ENCODE peak calls at places on chromosome 22, in four cellular contexts. S is putamen, W is gastrocnemius medialis, L is AG04450. B is an unnamed sample.

GRCh38 chr22:49668402-49668801 is 159.3 kb downstream of the BRD1 start:
- DNase-seq in L (no peak), W (no peak), S (no peak), B (no peak)

GRCh38 chr22:28381427-28382167 is 298.0 kb downstream of the TTC28 start:
- DNase-seq in L (peak; percentile 8), W (no peak), S (no peak), B (no peak)

GRCh38 chr22:37195921-37196320 is 7.9 kb upstream of the C1QTNF6 start:
- DNase-seq in L (no peak), S (no peak), W (no peak), B (no peak)

GRCh38 chr22:44199866-44200265 is 19.1 kb downstream of the PARVG start:
- DNase-seq in S (no peak), L (no peak), W (no peak), B (no peak)

GRCh38 chr22:20013382-20013871 is 3.2 kb downstream of the ARVCF start:
- DNase-seq in S (no peak), W (peak; percentile 35), L (no peak), B (peak; percentile 32)

GRCh38 chr22:19496324-19496630 is 16.6 kb downstream of the CDC45 start:
- DNase-seq in S (no peak), L (no peak), W (no peak), B (no peak)

GRCh38 chr22:22720201-22720723 is 75.8 kb downstream of the GGTLC2 start:
- DNase-seq in W (no peak), S (no peak), L (no peak), B (peak; percentile 65)

GRCh38 chr22:46023558-46023981 is 46.6 kb upstream of the WNT7B start:
- DNase-seq in L (peak; percentile 43), S (no peak), W (no peak), B (no peak)

GRCh38 chr22:36369004-36369921 is 18.5 kb downstream of the MYH9 start:
- DNase-seq in W (no peak), S (no peak), L (no peak), B (no peak)

GRCh38 chr22:40022536-40023225 is 27.9 kb downstream of the FAM83F start:
- DNase-seq in W (no peak), S (no peak), L (no peak), B (no peak)

GRCh38 chr22:31036671-31037550 is 44.2 kb upstream of the SMTN start:
- DNase-seq in S (no peak), W (no peak), L (no peak), B (no peak)

GRCh38 chr22:31954535-31955326 is 10.4 kb downstream of the YWHAH start:
- DNase-seq in L (no peak), W (peak; percentile 55), S (no peak), B (no peak)

GRCh38 chr22:17842386-17842785 is 68.1 kb upstream of the BID start:
- DNase-seq in S (no peak), W (no peak), L (no peak), B (no peak)

GRCh38 chr22:42151924-42152635 is 21.5 kb upstream of the CYP2D6 start:
- DNase-seq in L (no peak), W (no peak), S (no peak), B (no peak)

GRCh38 chr22:36763576-36763975 is 12.3 kb downstream of the IFT27 start:
- DNase-seq in S (no peak), L (no peak), W (no peak), B (no peak)

GRCh38 chr22:37559901-37560681 is at the start of gene CDC42EP1:
- DNase-seq in W (no peak), L (no peak), S (peak; percentile 86), B (peak; percentile 66)

GRCh38 chr22:47215851-47216250 is 453.4 kb downstream of the TBC1D22A start:
- DNase-seq in W (no peak), L (no peak), S (no peak), B (no peak)

GRCh38 chr22:28883917-28884753 is 763 bp downstream of the ZNRF3 start:
- DNase-seq in S (no peak), L (no peak), W (no peak), B (peak; percentile 45)

GRCh38 chr22:39717099-39717498 is 146.5 kb downstream of the CACNA1I start:
- DNase-seq in L (no peak), W (no peak), S (peak; percentile 16), B (no peak)

GRCh38 chr22:37337204-37337943 is 55.1 kb downstream of the CYTH4 start:
- DNase-seq in S (no peak), L (no peak), W (no peak), B (no peak)

GRCh38 chr22:37817705-37818311 is 5.4 kb upstream of the GALR3 start:
- DNase-seq in S (peak; percentile 78), L (no peak), W (peak; percentile 51), B (peak; percentile 92)

GRCh38 chr22:46653596-46653995 is 33.4 kb downstream of the GRAMD4 start:
- DNase-seq in L (no peak), S (no peak), W (no peak), B (no peak)

GRCh38 chr22:28260619-28261018 is 341.6 kb upstream of the PITPNB start:
- DNase-seq in W (no peak), L (no peak), S (no peak), B (no peak)

GRCh38 chr22:28375761-28376534 is 303.7 kb downstream of the TTC28 start:
- DNase-seq in L (no peak), S (no peak), W (no peak), B (peak; percentile 49)

GRCh38 chr22:42368379-42369249 is 63.6 kb downstream of the NFAM1 start:
- DNase-seq in L (no peak), S (no peak), W (no peak), B (no peak)

GRCh38 chr22:41976070-41976901 is 7.0 kb downstream of the SEPTIN3 start:
- DNase-seq in L (no peak), W (no peak), S (peak; percentile 57), B (no peak)

GRCh38 chr22:50720301-50720845 is 17.6 kb upstream of the ACR start:
- DNase-seq in L (no peak), W (no peak), S (no peak), B (no peak)

GRCh38 chr22:20422271-20422958 is 15.2 kb downstream of the SCARF2 start:
- DNase-seq in S (no peak), L (no peak), W (no peak), B (no peak)